ENCODE peak calls at places on chromosomes 7 and 10, in six cellular contexts. One of them, this sample, is unnamed.

GRCh38 chr7:3301831-3302618 is 973 bp downstream of the SDK1 start:
- DNase-seq in astrocyte: peak; percentile 20
- DNase-seq in NT2/D1: no peak
- DNase-seq in left ventricle myocardium inferior: no peak
- DNase-seq in tibial nerve: no peak
- DNase-seq in lower lobe of right lung: no peak
- DNase-seq in this sample: no peak

GRCh38 chr10:69633673-69634635 is 3.9 kb downstream of the FAM241B start:
- DNase-seq in astrocyte: no peak
- DNase-seq in NT2/D1: no peak
- DNase-seq in left ventricle myocardium inferior: no peak
- DNase-seq in tibial nerve: no peak
- DNase-seq in lower lobe of right lung: no peak
- DNase-seq in this sample: no peak

GRCh38 chr7:18566829-18567228 is 71.3 kb downstream of the HDAC9 start:
- DNase-seq in astrocyte: no peak
- DNase-seq in NT2/D1: no peak
- DNase-seq in left ventricle myocardium inferior: no peak
- DNase-seq in tibial nerve: no peak
- DNase-seq in lower lobe of right lung: no peak
- DNase-seq in this sample: no peak

GRCh38 chr10:34506773-34507172 is 308.3 kb downstream of the PARD3 start:
- DNase-seq in astrocyte: no peak
- DNase-seq in NT2/D1: no peak
- DNase-seq in left ventricle myocardium inferior: no peak
- DNase-seq in tibial nerve: no peak
- DNase-seq in lower lobe of right lung: no peak
- DNase-seq in this sample: no peak

GRCh38 chr10:10961078-10961477 is 56.6 kb upstream of the CELF2 start:
- DNase-seq in astrocyte: no peak
- DNase-seq in NT2/D1: no peak
- DNase-seq in left ventricle myocardium inferior: no peak
- DNase-seq in tibial nerve: no peak
- DNase-seq in lower lobe of right lung: no peak
- DNase-seq in this sample: no peak

GRCh38 chr7:116212859-116213258 is 2.5 kb downstream of the TES start:
- DNase-seq in astrocyte: no peak
- DNase-seq in NT2/D1: no peak
- DNase-seq in left ventricle myocardium inferior: no peak
- DNase-seq in tibial nerve: no peak
- DNase-seq in lower lobe of right lung: no peak
- DNase-seq in this sample: no peak

GRCh38 chr10:7248148-7248547 is 162.7 kb downstream of the SFMBT2 start:
- DNase-seq in astrocyte: no peak
- DNase-seq in NT2/D1: no peak
- DNase-seq in left ventricle myocardium inferior: no peak
- DNase-seq in tibial nerve: no peak
- DNase-seq in lower lobe of right lung: no peak
- DNase-seq in this sample: no peak

GRCh38 chr7:50818324-50818723 is 35.6 kb upstream of the GRB10 start:
- DNase-seq in astrocyte: no peak
- DNase-seq in NT2/D1: no peak
- DNase-seq in left ventricle myocardium inferior: no peak
- DNase-seq in tibial nerve: no peak
- DNase-seq in lower lobe of right lung: no peak
- DNase-seq in this sample: no peak

GRCh38 chr7:19772858-19773337 is 519 bp downstream of the TMEM196 start:
- DNase-seq in astrocyte: peak; percentile 42
- DNase-seq in NT2/D1: peak; percentile 64
- DNase-seq in left ventricle myocardium inferior: no peak
- DNase-seq in tibial nerve: no peak
- DNase-seq in lower lobe of right lung: no peak
- DNase-seq in this sample: peak; percentile 74

GRCh38 chr10:3043512-3044368 is 23.6 kb upstream of the PFKP start:
- DNase-seq in astrocyte: peak; percentile 58
- DNase-seq in NT2/D1: peak; percentile 65
- DNase-seq in left ventricle myocardium inferior: peak; percentile 52
- DNase-seq in tibial nerve: no peak
- DNase-seq in lower lobe of right lung: peak; percentile 64
- DNase-seq in this sample: peak; percentile 81

GRCh38 chr7:137209151-137209822 is 134.2 kb downstream of the PTN start:
- DNase-seq in astrocyte: peak; percentile 12
- DNase-seq in NT2/D1: no peak
- DNase-seq in left ventricle myocardium inferior: no peak
- DNase-seq in tibial nerve: no peak
- DNase-seq in lower lobe of right lung: no peak
- DNase-seq in this sample: no peak

GRCh38 chr7:55024776-55025175 is 6.0 kb downstream of the EGFR start:
- DNase-seq in astrocyte: no peak
- DNase-seq in NT2/D1: no peak
- DNase-seq in left ventricle myocardium inferior: no peak
- DNase-seq in tibial nerve: no peak
- DNase-seq in lower lobe of right lung: no peak
- DNase-seq in this sample: no peak

GRCh38 chr7:17709127-17709526 is 231.2 kb downstream of the SNX13 start:
- DNase-seq in astrocyte: no peak
- DNase-seq in NT2/D1: no peak
- DNase-seq in left ventricle myocardium inferior: no peak
- DNase-seq in tibial nerve: no peak
- DNase-seq in lower lobe of right lung: no peak
- DNase-seq in this sample: no peak

GRCh38 chr7:47358944-47359588 is 222.8 kb downstream of the TNS3 start:
- DNase-seq in astrocyte: no peak
- DNase-seq in NT2/D1: no peak
- DNase-seq in left ventricle myocardium inferior: no peak
- DNase-seq in tibial nerve: no peak
- DNase-seq in lower lobe of right lung: no peak
- DNase-seq in this sample: no peak

GRCh38 chr10:7408003-7408493 is 2.8 kb downstream of the SFMBT2 start:
- DNase-seq in astrocyte: peak; percentile 36
- DNase-seq in NT2/D1: no peak
- DNase-seq in left ventricle myocardium inferior: peak; percentile 60
- DNase-seq in tibial nerve: no peak
- DNase-seq in lower lobe of right lung: peak; percentile 72
- DNase-seq in this sample: peak; percentile 82

GRCh38 chr7:47690902-47691558 is 109.1 kb upstream of the TNS3 start:
- DNase-seq in astrocyte: peak; percentile 76
- DNase-seq in NT2/D1: no peak
- DNase-seq in left ventricle myocardium inferior: no peak
- DNase-seq in tibial nerve: no peak
- DNase-seq in lower lobe of right lung: no peak
- DNase-seq in this sample: no peak

GRCh38 chr10:93346712-93347111 is 135.4 kb downstream of the MYOF start:
- DNase-seq in astrocyte: peak; percentile 8
- DNase-seq in NT2/D1: peak; percentile 60
- DNase-seq in left ventricle myocardium inferior: no peak
- DNase-seq in tibial nerve: no peak
- DNase-seq in lower lobe of right lung: no peak
- DNase-seq in this sample: no peak

GRCh38 chr10:93342346-93342745 is 139.8 kb downstream of the MYOF start:
- DNase-seq in astrocyte: no peak
- DNase-seq in NT2/D1: no peak
- DNase-seq in left ventricle myocardium inferior: no peak
- DNase-seq in tibial nerve: no peak
- DNase-seq in lower lobe of right lung: no peak
- DNase-seq in this sample: no peak

DNA sequence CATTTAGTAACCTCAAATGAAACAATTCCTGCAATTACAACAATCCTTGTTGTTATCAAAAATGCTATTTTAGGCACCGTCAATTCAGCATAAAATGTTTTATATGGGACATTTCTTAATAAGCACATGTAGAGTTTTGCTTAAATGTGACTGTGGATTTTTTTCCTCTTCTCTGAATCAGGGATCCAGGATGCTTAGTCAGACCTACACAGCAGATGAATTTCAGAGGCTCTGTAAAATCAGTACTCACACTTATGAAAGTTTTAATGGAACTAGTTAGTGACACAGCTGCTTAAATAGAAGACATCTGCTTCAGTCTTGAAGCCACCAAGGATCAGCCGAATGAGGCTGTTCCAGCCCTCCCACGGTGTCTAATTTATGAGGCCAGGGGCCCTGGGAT is 136.1 kb downstream of the MYOF start:
- DNase-seq in astrocyte: no peak
- DNase-seq in NT2/D1: no peak
- DNase-seq in left ventricle myocardium inferior: no peak
- DNase-seq in tibial nerve: no peak
- DNase-seq in lower lobe of right lung: no peak
- DNase-seq in this sample: no peak
- H3K36me3 ChIP-seq in astrocyte: peaks cover 82% of the 10 kb centered on the region
- H3K36me3 ChIP-seq in NT2/D1: peaks cover 60% of the 10 kb centered on the region
- H3K36me3 ChIP-seq in left ventricle myocardium inferior: peaks cover 77% of the 10 kb centered on the region
- H3K36me3 ChIP-seq in tibial nerve: peaks cover 2% of the 10 kb centered on the region
- H3K36me3 ChIP-seq in lower lobe of right lung: peaks cover 95% of the 10 kb centered on the region
- H3K36me3 ChIP-seq in this sample: peaks cover 15% of the 10 kb centered on the region

GRCh38 chr10:72108811-72109618 is 20.7 kb upstream of the SPOCK2 start:
- DNase-seq in astrocyte: no peak
- DNase-seq in NT2/D1: no peak
- DNase-seq in left ventricle myocardium inferior: no peak
- DNase-seq in tibial nerve: no peak
- DNase-seq in lower lobe of right lung: no peak
- DNase-seq in this sample: no peak
- H3K4me3 ChIP-seq in astrocyte: no peak overlapping the region
- H3K4me3 ChIP-seq in NT2/D1: no peak overlapping the region
- H3K4me3 ChIP-seq in left ventricle myocardium inferior: no peak overlapping the region
- H3K4me3 ChIP-seq in tibial nerve: no peak overlapping the region
- H3K4me3 ChIP-seq in lower lobe of right lung: no peak overlapping the region
- H3K4me3 ChIP-seq in this sample: no peak overlapping the region

GRCh38 chr7:30699706-30700495 is 17.6 kb upstream of the CRHR2 start:
- DNase-seq in astrocyte: no peak
- DNase-seq in NT2/D1: no peak
- DNase-seq in left ventricle myocardium inferior: no peak
- DNase-seq in tibial nerve: no peak
- DNase-seq in lower lobe of right lung: no peak
- DNase-seq in this sample: no peak
- H3K36me3 ChIP-seq in astrocyte: no peaks in the 10 kb centered on the region
- H3K36me3 ChIP-seq in NT2/D1: no peaks in the 10 kb centered on the region
- H3K36me3 ChIP-seq in left ventricle myocardium inferior: no peaks in the 10 kb centered on the region
- H3K36me3 ChIP-seq in tibial nerve: no peaks in the 10 kb centered on the region
- H3K36me3 ChIP-seq in lower lobe of right lung: no peaks in the 10 kb centered on the region
- H3K36me3 ChIP-seq in this sample: no peaks in the 10 kb centered on the region

GRCh38 chr10:84540022-84540616 is 211.7 kb downstream of the CCSER2 start:
- DNase-seq in astrocyte: peak; percentile 89
- DNase-seq in NT2/D1: no peak
- DNase-seq in left ventricle myocardium inferior: no peak
- DNase-seq in tibial nerve: no peak
- DNase-seq in lower lobe of right lung: no peak
- DNase-seq in this sample: no peak
- H3K4me3 ChIP-seq in astrocyte: peak overlapping the region; percentile 48
- H3K4me3 ChIP-seq in NT2/D1: no peak overlapping the region
- H3K4me3 ChIP-seq in left ventricle myocardium inferior: peak overlapping the region; percentile 63
- H3K4me3 ChIP-seq in tibial nerve: peak overlapping the region; percentile 48
- H3K4me3 ChIP-seq in lower lobe of right lung: peak overlapping the region; percentile 53
- H3K4me3 ChIP-seq in this sample: no peak overlapping the region

DNA sequence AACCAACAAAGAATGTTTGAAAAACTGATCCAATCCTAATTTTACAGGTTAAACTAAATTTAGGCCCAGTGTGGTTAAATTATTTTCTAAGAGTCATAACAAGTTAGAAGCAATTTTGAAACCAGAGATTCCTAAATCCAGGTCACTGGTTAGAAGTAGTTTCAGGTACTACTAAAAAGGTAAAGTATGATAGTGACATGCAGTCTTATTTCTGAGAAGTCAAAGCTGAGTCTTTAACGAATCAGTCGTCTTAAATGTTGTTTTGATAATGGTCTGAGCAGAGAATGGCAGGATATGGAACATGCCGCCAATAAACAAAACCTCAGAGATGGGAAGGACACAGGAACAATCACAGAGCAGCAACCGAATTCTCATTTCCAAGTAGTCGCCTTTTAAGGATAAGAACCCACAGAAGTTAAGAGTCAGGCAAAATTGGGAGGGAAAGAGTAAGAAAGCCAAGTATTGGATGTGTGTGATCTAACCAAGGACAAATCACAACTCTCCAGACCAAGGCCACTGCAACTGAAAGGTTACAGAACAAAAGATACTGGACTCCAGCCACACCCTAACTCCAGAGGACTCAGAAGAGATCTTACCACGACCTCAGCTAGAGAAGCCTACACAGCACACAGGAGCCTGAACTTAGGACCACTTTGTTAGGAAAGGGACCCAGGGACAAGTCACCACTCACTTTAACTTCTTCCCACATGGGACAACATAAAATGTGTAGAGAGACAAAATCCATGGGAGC is 19.7 kb downstream of the TMEM243 start:
- DNase-seq in astrocyte: no peak
- DNase-seq in NT2/D1: no peak
- DNase-seq in left ventricle myocardium inferior: no peak
- DNase-seq in tibial nerve: no peak
- DNase-seq in lower lobe of right lung: no peak
- DNase-seq in this sample: no peak
- H3K36me3 ChIP-seq in astrocyte: peaks cover 55% of the 10 kb centered on the region
- H3K36me3 ChIP-seq in NT2/D1: peaks cover 67% of the 10 kb centered on the region
- H3K36me3 ChIP-seq in left ventricle myocardium inferior: peaks cover 42% of the 10 kb centered on the region
- H3K36me3 ChIP-seq in tibial nerve: no peaks in the 10 kb centered on the region
- H3K36me3 ChIP-seq in lower lobe of right lung: peaks cover 42% of the 10 kb centered on the region
- H3K36me3 ChIP-seq in this sample: peaks cover 1% of the 10 kb centered on the region